ENCODE peak calls at places on chromosome 14, in five cellular contexts. D is anterior cingulate cortex; K is left ventricle myocardium inferior; R is AG09309; Q is activated naive CD4-positive, alpha-beta T cell. S is an unnamed sample.

GRCh38 chr14:45298427-45299117 is 45.6 kb upstream of the MIS18BP1 start:
- DNase-seq in D (no peak), K (no peak), R (no peak), Q (no peak), S (no peak)

GRCh38 chr14:92153581-92153980 is 31.8 kb downstream of the CPSF2 start:
- DNase-seq in R (no peak), Q (no peak), D (no peak), K (no peak), S (no peak)

GRCh38 chr14:72904840-72905561 is 11.1 kb upstream of the DPF3 start:
- DNase-seq in R (peak; percentile 68), Q (no peak), D (peak; percentile 34), K (peak; percentile 41), S (peak; percentile 73)

GRCh38 chr14:35250319-35250718 is 41.9 kb upstream of the PSMA6 start:
- DNase-seq in K (no peak), R (no peak), Q (no peak), D (no peak), S (no peak)

GRCh38 chr14:57346741-57347140 is 43.6 kb upstream of the NAA30 start:
- DNase-seq in D (no peak), R (no peak), K (no peak), Q (no peak), S (no peak)

GRCh38 chr14:90580381-90581335 is 183.8 kb downstream of the CALM1 start:
- DNase-seq in K (no peak), Q (no peak), R (no peak), D (no peak), S (no peak)

GRCh38 chr14:56271988-56272387 is 153.8 kb downstream of the PELI2 start:
- DNase-seq in Q (no peak), R (peak; percentile 63), K (no peak), D (no peak), S (no peak)

GRCh38 chr14:100605706-100606686 is 18.8 kb upstream of the BEGAIN start:
- DNase-seq in K (no peak), Q (no peak), R (no peak), D (no peak), S (no peak)

GRCh38 chr14:74684444-74684843 is 28.4 kb downstream of the AREL1 start:
- DNase-seq in D (no peak), Q (no peak), R (no peak), K (no peak), S (no peak)

GRCh38 chr14:49546766-49547165 is 39.4 kb downstream of the RPS29 start:
- DNase-seq in D (no peak), Q (no peak), K (no peak), R (no peak), S (no peak)